ENCODE peak calls at places on chromosomes 4 and X, in nine cellular contexts. K is HCT116; R is lower lobe of right lung; X is fibroblast of lung; V is AG04450; Q is esophagus squamous epithelium; U is upper lobe of right lung; I is ovary; B is effector memory CD4-positive, alpha-beta T cell. G is an unnamed sample.

GRCh38 chr4:37793562-37793961 is 32.9 kb upstream of the PGM2 start:
- DNase-seq in V (no peak), R (no peak), B (no peak), X (no peak), K (no peak), Q (no peak), U (no peak), I (no peak), G (no peak)

GRCh38 chr4:129353490-129353889 is 257.5 kb downstream of the C4orf33 start:
- DNase-seq in X (no peak), B (no peak), I (no peak), U (no peak), K (no peak), R (no peak), V (no peak), Q (no peak), G (no peak)

GRCh38 chr4:21205821-21206531 is 505.7 kb downstream of the PACRGL start:
- DNase-seq in K (no peak), Q (no peak), V (no peak), U (no peak), X (no peak), B (no peak), R (no peak), I (no peak), G (no peak)

GRCh38 chrX:19682712-19683331 is 167.5 kb upstream of the MAP3K15 start:
- DNase-seq in K (no peak), U (peak; percentile 61), I (peak; percentile 81), Q (no peak), V (peak; percentile 73), B (peak; percentile 76), R (peak; percentile 64), X (peak; percentile 94), G (no peak)

GRCh38 chr4:113657834-113658233 is 103.7 kb downstream of the CAMK2D start:
- DNase-seq in I (no peak), V (no peak), R (no peak), U (no peak), X (peak; percentile 71), K (no peak), Q (no peak), B (no peak), G (no peak)

GRCh38 chr4:38860788-38861424 is 4.3 kb upstream of the TLR6 start:
- DNase-seq in K (peak; percentile 74), X (no peak), U (no peak), B (peak; percentile 23), I (no peak), V (no peak), Q (no peak), R (peak; percentile 60), G (no peak)

GRCh38 chr4:86367577-86367976 is 7.7 kb upstream of the MAPK10 start:
- DNase-seq in X (no peak), B (no peak), K (no peak), I (no peak), U (no peak), V (no peak), R (no peak), Q (no peak), G (no peak)

GRCh38 chr4:169484485-169484884 is 127.9 kb downstream of the NEK1 start:
- DNase-seq in X (peak; percentile 8), B (no peak), K (no peak), V (no peak), Q (no peak), I (no peak), U (no peak), R (no peak), G (no peak)

GRCh38 chrX:72159769-72160168 is 21.8 kb upstream of the PIN4 start:
- DNase-seq in K (no peak), V (no peak), I (no peak), X (no peak), U (no peak), Q (no peak), B (no peak), R (no peak), G (no peak)

GRCh38 chr4:183201331-183201730 is 102.3 kb downstream of the WWC2 start:
- DNase-seq in B (no peak), Q (no peak), K (no peak), I (no peak), R (no peak), U (no peak), V (no peak), X (peak; percentile 80), G (no peak)

GRCh38 chrX:74249963-74250362 is 54.0 kb upstream of the ZCCHC13 start:
- DNase-seq in X (no peak), V (no peak), U (no peak), Q (no peak), R (no peak), I (no peak), K (no peak), B (no peak), G (no peak)

GRCh38 chr4:55675196-55675793 is 39.2 kb upstream of the NMU start:
- DNase-seq in B (no peak), U (no peak), X (no peak), R (no peak), V (no peak), K (no peak), Q (no peak), I (no peak), G (no peak)

GRCh38 chr4:22500831-22501714 is 14.8 kb downstream of the ADGRA3 start:
- DNase-seq in I (no peak), B (no peak), Q (no peak), K (peak; percentile 66), V (no peak), R (no peak), X (peak; percentile 88), U (no peak), G (no peak)
- H3K27ac ChIP-seq in I (no peak overlapping the region), B (no peak overlapping the region), Q (peak overlapping the region; percentile 36), K (no peak overlapping the region), V (no peak overlapping the region), R (peak overlapping the region; percentile 66), X (no peak overlapping the region), U (peak overlapping the region; percentile 63), G (no peak overlapping the region)

DNA sequence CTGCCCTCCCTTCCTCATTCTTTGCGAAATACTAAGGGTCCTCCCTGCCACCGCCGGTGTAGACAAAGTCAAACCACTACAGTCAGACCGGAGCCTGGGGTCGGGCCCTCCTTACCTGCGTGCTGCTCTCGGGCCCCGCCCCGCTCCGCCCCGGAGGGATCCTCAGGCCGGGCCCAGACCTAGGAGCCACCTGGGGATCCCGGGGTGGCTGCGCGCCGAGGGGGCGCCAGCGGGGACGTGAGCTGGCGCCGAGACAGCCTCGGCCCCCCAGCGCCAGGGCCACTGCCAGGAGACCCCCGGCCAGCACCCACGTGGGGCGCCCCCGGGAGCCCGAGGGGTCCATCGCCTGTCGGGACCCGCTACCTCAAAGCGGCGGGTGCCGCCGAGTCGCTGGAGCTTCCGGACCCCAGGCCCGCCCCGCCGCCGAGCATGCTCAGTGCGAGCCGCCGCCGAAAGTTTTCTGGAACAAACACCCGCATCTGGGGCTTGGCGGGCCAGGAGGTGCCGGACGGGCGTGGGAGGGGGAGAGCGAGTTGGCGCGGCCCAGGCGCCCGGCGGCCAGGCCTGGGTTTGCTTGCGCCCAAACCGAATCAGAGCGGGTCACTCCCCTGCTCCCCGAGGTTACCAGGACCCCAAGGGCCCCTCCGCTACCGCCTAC is at the start of gene EVC2:
- DNase-seq in K (no peak), B (no peak), I (peak; percentile 84), Q (no peak), X (peak; percentile 67), V (no peak), U (peak; percentile 84), R (peak; percentile 76), G (no peak)
- H3K27ac ChIP-seq in K (no peak within 1 kb of the TSS), B (no peak within 1 kb of the TSS), I (peak within 1 kb of the TSS; percentile 78), Q (peak within 1 kb of the TSS; percentile 85), X (peak within 1 kb of the TSS; percentile 76), V (peak within 1 kb of the TSS; percentile 57), U (peak within 1 kb of the TSS; percentile 79), R (peak within 1 kb of the TSS; percentile 78), G (peak within 1 kb of the TSS; percentile 62)

GRCh38 chrX:13901354-13901753 is 84.5 kb upstream of the GPM6B start:
- DNase-seq in X (no peak), R (no peak), U (no peak), K (no peak), Q (no peak), B (no peak), V (no peak), I (no peak), G (no peak)

GRCh38 chrX:13900351-13900750 is 83.5 kb upstream of the GPM6B start:
- DNase-seq in B (no peak), V (no peak), U (no peak), K (no peak), Q (no peak), I (no peak), R (no peak), X (no peak), G (no peak)

GRCh38 chrX:13898603-13899002 is 81.7 kb upstream of the GPM6B start:
- DNase-seq in R (no peak), Q (no peak), X (peak; percentile 24), B (no peak), V (no peak), U (no peak), I (no peak), K (no peak), G (no peak)

GRCh38 chrX:13898084-13898483 is 81.2 kb upstream of the GPM6B start:
- DNase-seq in X (no peak), V (no peak), U (no peak), R (no peak), I (no peak), B (no peak), Q (no peak), K (no peak), G (no peak)

GRCh38 chrX:13899607-13900006 is 82.7 kb upstream of the GPM6B start:
- DNase-seq in K (no peak), B (no peak), V (peak; percentile 26), U (no peak), Q (no peak), X (peak; percentile 88), I (no peak), R (no peak), G (peak; percentile 60)
- H3K27ac ChIP-seq in K (no peak overlapping the region), B (no peak overlapping the region), V (no peak overlapping the region), U (no peak overlapping the region), Q (no peak overlapping the region), X (no peak overlapping the region), I (no peak overlapping the region), R (no peak overlapping the region), G (peak overlapping the region; percentile 78)

GRCh38 chr4:138115053-138115452 is 127.1 kb downstream of the SLC7A11 start:
- DNase-seq in K (no peak), B (no peak), I (no peak), U (no peak), X (no peak), R (no peak), V (no peak), Q (no peak), G (no peak)
- H3K27ac ChIP-seq in K (no peak overlapping the region), B (no peak overlapping the region), I (no peak overlapping the region), U (no peak overlapping the region), X (no peak overlapping the region), R (no peak overlapping the region), V (no peak overlapping the region), Q (no peak overlapping the region), G (no peak overlapping the region)

DNA sequence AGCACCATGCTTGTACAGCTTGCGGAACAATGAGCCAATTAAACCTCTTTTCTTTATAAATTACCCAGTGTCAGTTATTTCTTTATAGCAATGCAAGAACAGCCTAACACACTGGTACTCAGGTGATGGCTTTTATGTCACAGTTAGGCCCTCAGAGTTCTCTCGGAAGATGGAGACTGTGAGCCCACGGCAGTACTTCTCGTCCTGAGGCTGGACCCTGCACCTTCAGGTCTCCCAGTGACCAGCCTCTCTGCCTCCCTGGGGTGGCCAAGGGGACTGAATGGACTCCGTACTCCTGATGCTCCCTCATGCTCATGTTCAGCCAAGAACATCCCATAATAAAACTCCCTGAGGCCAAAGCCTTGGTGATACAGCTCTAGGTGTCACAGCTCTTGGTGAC is 25.0 kb upstream of the PDLIM3 start:
- DNase-seq in I (no peak), B (no peak), U (no peak), K (no peak), V (no peak), X (no peak), R (no peak), Q (no peak), G (no peak)
- H3K27ac ChIP-seq in I (no peak overlapping the region), B (no peak overlapping the region), U (no peak overlapping the region), K (peak overlapping the region; percentile 46), V (no peak overlapping the region), X (no peak overlapping the region), R (no peak overlapping the region), Q (peak overlapping the region; percentile 79), G (peak overlapping the region; percentile 6)